ENCODE peak calls at places on chromosomes 3 and 15, in seven cellular contexts. N, K, V, B, C, U and W are unnamed samples.
A peak's percentile ranks its signal among the peaks of the same experiment; 100 is the strongest.

GRCh38 chr3:107959767-107960166 is 131.1 kb downstream of the CD47 start:
- DNase-seq in N (no peak), K (peak; percentile 25), V (no peak), B (peak; percentile 27), C (no peak), U (no peak), W (peak; percentile 36)

GRCh38 chr3:184565421-184566211 is 4.0 kb downstream of the EPHB3 start:
- DNase-seq in N (no peak), K (peak; percentile 75), V (no peak), B (peak; percentile 90), C (no peak), U (peak; percentile 96), W (peak; percentile 90)

GRCh38 chr3:64814360-64814759 is 126.6 kb upstream of the ADAMTS9 start:
- DNase-seq in N (no peak), K (no peak), V (no peak), B (no peak), C (no peak), U (no peak), W (no peak)

GRCh38 chr15:88029696-88030095 is 226.8 kb downstream of the NTRK3 start:
- DNase-seq in N (peak; percentile 18), K (no peak), V (no peak), B (no peak), C (no peak), U (no peak), W (no peak)

GRCh38 chr3:11718582-11719405 is 75.1 kb upstream of the VGLL4 start:
- DNase-seq in N (peak; percentile 21), K (peak; percentile 57), V (no peak), B (peak; percentile 84), C (peak; percentile 80), U (peak; percentile 76), W (peak; percentile 57)

GRCh38 chr15:27336676-27337075 is 365.7 kb downstream of the GABRG3 start:
- DNase-seq in N (no peak), K (no peak), V (no peak), B (no peak), C (no peak), U (no peak), W (no peak)

GRCh38 chr3:156787926-156788663 is 38.1 kb upstream of the LEKR1 start:
- DNase-seq in N (no peak), K (peak; percentile 56), V (no peak), B (peak; percentile 85), C (no peak), U (peak; percentile 55), W (peak; percentile 97)

GRCh38 chr3:147410126-147410517 is 957 bp downstream of the ZIC1 start:
- DNase-seq in N (no peak), K (peak; percentile 37), V (no peak), B (no peak), C (no peak), U (no peak), W (no peak)

GRCh38 chr3:42711491-42712343 is 9.1 kb upstream of the HHATL start:
- DNase-seq in N (no peak), K (peak; percentile 68), V (peak; percentile 28), B (no peak), C (peak; percentile 44), U (peak; percentile 2), W (no peak)

GRCh38 chr3:189267981-189268613 is 96.3 kb downstream of the TPRG1 start:
- DNase-seq in N (no peak), K (peak; percentile 87), V (peak; percentile 46), B (peak; percentile 14), C (no peak), U (peak; percentile 71), W (no peak)

GRCh38 chr3:163924600-163924999 is 1153.7 kb downstream of the SI start:
- DNase-seq in N (no peak), K (no peak), V (no peak), B (no peak), C (no peak), U (no peak), W (no peak)

GRCh38 chr15:101313041-101313761 is 18.2 kb upstream of the SNRPA1 start:
- DNase-seq in N (no peak), K (no peak), V (peak; percentile 23), B (no peak), C (no peak), U (no peak), W (no peak)

GRCh38 chr3:44506961-44507360 is 29.5 kb upstream of the ZNF445 start:
- DNase-seq in N (no peak), K (peak; percentile 13), V (no peak), B (no peak), C (no peak), U (peak; percentile 53), W (no peak)

DNA sequence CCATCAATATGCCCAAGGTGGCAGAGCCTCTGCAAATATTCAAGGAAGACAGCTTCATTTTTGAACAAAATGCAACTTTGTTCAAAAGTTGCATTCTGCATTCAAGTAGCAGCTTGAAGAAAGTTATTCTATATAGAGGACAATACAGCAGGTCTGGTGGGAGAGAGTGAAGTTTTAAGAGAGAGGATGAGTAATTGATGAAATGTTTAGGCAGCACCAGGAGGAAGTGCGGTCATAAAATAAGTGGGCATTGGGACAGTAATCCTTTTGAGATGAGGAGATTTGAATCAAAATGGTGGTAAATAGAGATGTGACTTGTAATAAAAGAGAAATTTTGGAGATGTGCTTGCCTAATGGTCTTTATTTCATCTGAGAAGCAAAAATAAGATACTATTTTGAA is 607.3 kb upstream of the ZNF385D start:
- DNase-seq in N (no peak), K (no peak), V (no peak), B (no peak), C (no peak), U (no peak), W (no peak)
- H2BK5ac ChIP-seq in N (no peak overlapping the region), K (no peak overlapping the region), V (no peak overlapping the region), B (no peak overlapping the region), C (no peak overlapping the region), U (no peak overlapping the region), W (no peak overlapping the region)

GRCh38 chr3:80682951-80683350 is 915.2 kb upstream of the ROBO1 start:
- DNase-seq in N (no peak), K (no peak), V (no peak), B (no peak), C (no peak), U (no peak), W (no peak)

GRCh38 chr3:80676869-80677268 is 909.1 kb upstream of the ROBO1 start:
- DNase-seq in N (no peak), K (no peak), V (no peak), B (no peak), C (no peak), U (no peak), W (no peak)

GRCh38 chr3:80677796-80678195 is 910.0 kb upstream of the ROBO1 start:
- DNase-seq in N (no peak), K (no peak), V (no peak), B (peak; percentile 1), C (no peak), U (no peak), W (no peak)

DNA sequence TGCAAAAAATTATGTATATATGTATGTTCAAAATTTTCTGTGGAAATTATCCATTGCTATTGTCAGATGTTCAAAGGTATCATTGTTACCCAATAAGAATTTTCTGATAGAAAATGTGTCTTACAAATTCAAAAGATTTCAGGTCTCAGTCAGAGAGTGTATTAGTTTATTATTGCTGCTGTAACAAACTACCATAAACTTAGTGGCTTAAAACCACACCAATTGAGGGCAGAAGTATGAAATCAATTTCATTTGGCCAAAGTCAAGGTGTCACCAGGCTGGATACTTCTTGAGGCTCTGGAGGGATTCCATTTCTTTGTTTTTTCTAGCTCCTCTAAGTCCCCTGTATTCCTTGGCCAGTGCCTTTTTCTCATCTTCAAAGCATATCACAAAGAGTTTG is 914.4 kb upstream of the ROBO1 start:
- DNase-seq in N (no peak), K (no peak), V (no peak), B (no peak), C (no peak), U (no peak), W (no peak)
- H2BK5ac ChIP-seq in N (no peak overlapping the region), K (no peak overlapping the region), V (no peak overlapping the region), B (no peak overlapping the region), C (no peak overlapping the region), U (no peak overlapping the region), W (no peak overlapping the region)

GRCh38 chr3:129054605-129055104 is 5.9 kb upstream of the GP9 start:
- DNase-seq in N (no peak), K (no peak), V (no peak), B (no peak), C (no peak), U (no peak), W (no peak)
- H2BK5ac ChIP-seq in N (no peak overlapping the region), K (no peak overlapping the region), V (no peak overlapping the region), B (no peak overlapping the region), C (no peak overlapping the region), U (no peak overlapping the region), W (no peak overlapping the region)

DNA sequence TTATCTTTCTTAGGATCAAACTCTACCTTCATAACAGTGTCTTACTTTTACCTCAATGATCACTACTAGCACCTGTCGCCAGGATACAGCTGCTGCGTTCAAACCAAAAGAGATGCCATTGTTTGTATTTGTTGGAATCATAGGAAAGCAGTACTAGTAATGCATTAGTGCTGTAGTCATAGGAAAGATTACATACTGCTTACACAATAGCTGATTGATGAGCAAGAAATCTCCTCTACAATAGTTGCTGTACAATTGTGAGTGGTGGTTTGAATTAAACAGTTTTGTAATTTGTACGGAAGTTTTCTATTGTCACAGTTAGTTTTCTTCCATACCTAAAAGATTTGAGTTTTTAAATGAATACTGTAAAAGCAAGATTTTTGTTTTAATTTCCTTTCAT is 21.4 kb downstream of the ACAP2 start:
- DNase-seq in N (no peak), K (no peak), V (no peak), B (no peak), C (no peak), U (no peak), W (peak; percentile 43)
- H2BK5ac ChIP-seq in N (no peak overlapping the region), K (no peak overlapping the region), V (no peak overlapping the region), B (no peak overlapping the region), C (no peak overlapping the region), U (no peak overlapping the region), W (no peak overlapping the region)

GRCh38 chr3:177641206-177641605 is 443.9 kb upstream of the TBL1XR1 start:
- DNase-seq in N (no peak), K (no peak), V (no peak), B (no peak), C (no peak), U (no peak), W (no peak)

GRCh38 chr3:177642482-177643163 is 445.3 kb upstream of the TBL1XR1 start:
- DNase-seq in N (no peak), K (no peak), V (no peak), B (no peak), C (no peak), U (no peak), W (no peak)

GRCh38 chr3:177642042-177642441 is 444.8 kb upstream of the TBL1XR1 start:
- DNase-seq in N (no peak), K (no peak), V (no peak), B (no peak), C (no peak), U (no peak), W (no peak)

GRCh38 chr3:177647876-177648275 is 450.6 kb upstream of the TBL1XR1 start:
- DNase-seq in N (no peak), K (no peak), V (no peak), B (no peak), C (no peak), U (no peak), W (no peak)

DNA sequence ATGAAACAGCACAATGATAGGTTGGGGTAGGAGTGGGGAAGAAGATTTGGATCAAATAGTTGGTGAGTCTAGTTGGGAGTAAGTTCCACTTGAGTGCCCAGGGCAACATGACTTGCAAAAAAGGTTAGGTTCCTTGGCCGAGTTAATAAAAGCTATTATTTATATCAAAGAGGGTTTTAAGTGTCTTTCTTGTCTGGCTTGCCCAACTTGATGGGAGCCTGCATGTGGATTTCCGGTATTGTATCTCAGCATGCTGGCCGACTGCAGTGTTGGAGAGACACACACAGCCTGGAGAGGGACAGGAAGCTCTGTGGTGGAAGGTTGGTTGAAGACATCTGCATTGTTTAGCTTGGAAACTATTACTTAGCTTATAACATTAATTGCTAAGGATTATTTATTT is 449.5 kb upstream of the TBL1XR1 start:
- DNase-seq in N (no peak), K (no peak), V (no peak), B (no peak), C (no peak), U (no peak), W (no peak)
- H2BK5ac ChIP-seq in N (no peak overlapping the region), K (no peak overlapping the region), V (no peak overlapping the region), B (no peak overlapping the region), C (no peak overlapping the region), U (no peak overlapping the region), W (no peak overlapping the region)